ENCODE peak calls at places on chromosomes 6 and 20, in eight cellular contexts. One of them, this sample, is unnamed. For H3K4me1, the result is how much of the 10 kb centered on the place peaks cover.

GRCh38 chr6:157229733-157230132 is 93.6 kb downstream of the TMEM242 start:
- DNase-seq in PC-3: no peak
- DNase-seq in psoas muscle: no peak
- DNase-seq in heart right ventricle: no peak
- DNase-seq in cardiac muscle cell: no peak
- DNase-seq in keratinocyte: no peak
- DNase-seq in upper lobe of right lung: peak
- DNase-seq in ovary: no peak
- DNase-seq in this sample: no peak

GRCh38 chr20:58245181-58245891 is 16.9 kb upstream of the ANKRD60 start:
- DNase-seq in cardiac muscle cell: no peak
- DNase-seq in PC-3: no peak
- DNase-seq in ovary: no peak
- DNase-seq in psoas muscle: no peak
- DNase-seq in keratinocyte: no peak
- DNase-seq in upper lobe of right lung: no peak
- DNase-seq in heart right ventricle: no peak
- DNase-seq in this sample: no peak

GRCh38 chr6:163745566-163746400 is 331.3 kb downstream of the QKI start:
- DNase-seq in ovary: no peak
- DNase-seq in heart right ventricle: peak
- DNase-seq in keratinocyte: peak
- DNase-seq in upper lobe of right lung: no peak
- DNase-seq in cardiac muscle cell: peak
- DNase-seq in PC-3: peak
- DNase-seq in psoas muscle: peak
- DNase-seq in this sample: no peak

GRCh38 chr6:46642928-46643751 is 9.5 kb downstream of the CYP39A1 start:
- DNase-seq in heart right ventricle: no peak
- DNase-seq in psoas muscle: no peak
- DNase-seq in cardiac muscle cell: no peak
- DNase-seq in ovary: no peak
- DNase-seq in upper lobe of right lung: no peak
- DNase-seq in PC-3: peak
- DNase-seq in keratinocyte: peak
- DNase-seq in this sample: no peak

GRCh38 chr6:7691021-7691420 is 34.9 kb upstream of the BMP6 start:
- DNase-seq in upper lobe of right lung: no peak
- DNase-seq in keratinocyte: no peak
- DNase-seq in psoas muscle: no peak
- DNase-seq in ovary: no peak
- DNase-seq in heart right ventricle: no peak
- DNase-seq in PC-3: peak
- DNase-seq in cardiac muscle cell: no peak
- DNase-seq in this sample: no peak

GRCh38 chr20:3164763-3165410 is 5.2 kb upstream of the FASTKD5 start:
- DNase-seq in keratinocyte: no peak
- DNase-seq in PC-3: no peak
- DNase-seq in upper lobe of right lung: no peak
- DNase-seq in psoas muscle: no peak
- DNase-seq in cardiac muscle cell: no peak
- DNase-seq in heart right ventricle: no peak
- DNase-seq in ovary: no peak
- DNase-seq in this sample: no peak

GRCh38 chr20:34557936-34558319 is 590 bp upstream of the MAP1LC3A start:
- DNase-seq in heart right ventricle: no peak
- DNase-seq in keratinocyte: no peak
- DNase-seq in ovary: no peak
- DNase-seq in cardiac muscle cell: no peak
- DNase-seq in psoas muscle: no peak
- DNase-seq in upper lobe of right lung: no peak
- DNase-seq in PC-3: no peak
- DNase-seq in this sample: no peak

GRCh38 chr20:19995220-19995863 is 21.8 kb upstream of the NAA20 start:
- DNase-seq in upper lobe of right lung: no peak
- DNase-seq in PC-3: peak
- DNase-seq in heart right ventricle: peak
- DNase-seq in psoas muscle: no peak
- DNase-seq in keratinocyte: no peak
- DNase-seq in ovary: no peak
- DNase-seq in cardiac muscle cell: peak
- DNase-seq in this sample: no peak

GRCh38 chr6:139882977-139883728 is 508.7 kb upstream of the CITED2 start:
- DNase-seq in cardiac muscle cell: peak
- DNase-seq in PC-3: peak
- DNase-seq in upper lobe of right lung: no peak
- DNase-seq in heart right ventricle: no peak
- DNase-seq in ovary: no peak
- DNase-seq in keratinocyte: no peak
- DNase-seq in psoas muscle: no peak
- DNase-seq in this sample: no peak

GRCh38 chr20:48818031-48818370 is 9.8 kb downstream of the PREX1 start:
- DNase-seq in cardiac muscle cell: no peak
- DNase-seq in PC-3: no peak
- DNase-seq in keratinocyte: no peak
- DNase-seq in upper lobe of right lung: no peak
- DNase-seq in heart right ventricle: no peak
- DNase-seq in psoas muscle: no peak
- DNase-seq in ovary: no peak
- DNase-seq in this sample: no peak

GRCh38 chr6:53837875-53838806 is 43.3 kb downstream of the LRRC1 start:
- DNase-seq in cardiac muscle cell: no peak
- DNase-seq in ovary: no peak
- DNase-seq in upper lobe of right lung: no peak
- DNase-seq in heart right ventricle: no peak
- DNase-seq in psoas muscle: no peak
- DNase-seq in keratinocyte: no peak
- DNase-seq in PC-3: no peak
- DNase-seq in this sample: no peak

GRCh38 chr6:139763468-139764214 is 389.2 kb upstream of the CITED2 start:
- DNase-seq in cardiac muscle cell: no peak
- DNase-seq in keratinocyte: no peak
- DNase-seq in PC-3: peak
- DNase-seq in psoas muscle: no peak
- DNase-seq in upper lobe of right lung: no peak
- DNase-seq in heart right ventricle: no peak
- DNase-seq in ovary: no peak
- DNase-seq in this sample: no peak

GRCh38 chr6:15017251-15017650 is 228.6 kb upstream of the JARID2 start:
- DNase-seq in ovary: no peak
- DNase-seq in PC-3: no peak
- DNase-seq in upper lobe of right lung: no peak
- DNase-seq in heart right ventricle: peak
- DNase-seq in psoas muscle: peak
- DNase-seq in cardiac muscle cell: peak
- DNase-seq in keratinocyte: no peak
- DNase-seq in this sample: no peak

GRCh38 chr6:66838764-66839163 is 1131.7 kb upstream of the EYS start:
- DNase-seq in keratinocyte: no peak
- DNase-seq in heart right ventricle: no peak
- DNase-seq in PC-3: peak
- DNase-seq in psoas muscle: no peak
- DNase-seq in upper lobe of right lung: no peak
- DNase-seq in cardiac muscle cell: no peak
- DNase-seq in ovary: no peak
- DNase-seq in this sample: no peak

GRCh38 chr6:36779227-36779626 is 60.0 kb downstream of the CPNE5 start:
- DNase-seq in cardiac muscle cell: no peak
- DNase-seq in heart right ventricle: no peak
- DNase-seq in keratinocyte: no peak
- DNase-seq in psoas muscle: no peak
- DNase-seq in ovary: no peak
- DNase-seq in upper lobe of right lung: no peak
- DNase-seq in PC-3: no peak
- DNase-seq in this sample: no peak

GRCh38 chr6:165245287-165245686 is 64.1 kb downstream of the C6orf118 start:
- DNase-seq in cardiac muscle cell: peak
- DNase-seq in upper lobe of right lung: no peak
- DNase-seq in heart right ventricle: no peak
- DNase-seq in PC-3: peak
- DNase-seq in ovary: no peak
- DNase-seq in keratinocyte: no peak
- DNase-seq in psoas muscle: no peak
- DNase-seq in this sample: no peak

GRCh38 chr6:136864676-136865075 is 42.3 kb downstream of the PEX7 start:
- DNase-seq in keratinocyte: no peak
- DNase-seq in heart right ventricle: no peak
- DNase-seq in ovary: no peak
- DNase-seq in upper lobe of right lung: no peak
- DNase-seq in cardiac muscle cell: no peak
- DNase-seq in PC-3: no peak
- DNase-seq in psoas muscle: no peak
- DNase-seq in this sample: no peak

GRCh38 chr6:11763460-11764249 is 14.9 kb downstream of the ADTRP start:
- DNase-seq in PC-3: no peak
- DNase-seq in psoas muscle: no peak
- DNase-seq in cardiac muscle cell: no peak
- DNase-seq in heart right ventricle: no peak
- DNase-seq in keratinocyte: no peak
- DNase-seq in upper lobe of right lung: no peak
- DNase-seq in ovary: no peak
- DNase-seq in this sample: no peak

GRCh38 chr6:42136508-42137191 is 5.8 kb downstream of the C6orf132 start:
- DNase-seq in heart right ventricle: no peak
- DNase-seq in PC-3: peak
- DNase-seq in keratinocyte: no peak
- DNase-seq in upper lobe of right lung: no peak
- DNase-seq in psoas muscle: no peak
- DNase-seq in cardiac muscle cell: peak
- DNase-seq in ovary: no peak
- DNase-seq in this sample: peak

DNA sequence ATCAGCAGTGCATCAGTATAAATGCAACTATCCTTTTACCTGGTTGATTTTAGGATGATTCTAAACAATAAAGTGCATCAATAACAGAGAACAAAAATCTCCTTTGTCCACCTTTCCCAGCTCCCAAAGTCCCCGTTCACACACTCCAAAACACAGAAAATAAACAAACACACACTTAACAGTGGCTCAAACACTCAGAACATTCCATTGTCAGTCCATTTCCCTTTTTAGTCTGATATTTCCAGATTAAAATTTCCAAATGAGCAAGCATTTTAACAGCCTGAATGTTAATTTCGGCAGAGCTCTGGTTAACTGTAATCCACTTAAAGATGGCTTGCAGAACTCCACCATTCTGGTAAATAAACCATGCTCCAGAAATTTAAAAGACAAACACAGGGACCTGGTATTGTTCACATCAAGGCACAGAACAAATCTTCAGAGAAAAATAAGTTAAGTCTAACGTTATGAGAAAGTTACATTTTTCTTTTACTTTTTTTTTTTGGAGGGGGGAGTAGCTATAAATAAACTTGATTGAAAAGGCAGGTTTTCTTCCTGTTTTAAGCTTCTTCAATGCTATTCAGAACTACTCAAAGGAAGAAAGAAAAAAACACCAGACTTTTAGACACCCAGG is 100.8 kb downstream of the DST start:
- DNase-seq in upper lobe of right lung: no peak
- DNase-seq in psoas muscle: no peak
- DNase-seq in heart right ventricle: no peak
- DNase-seq in ovary: no peak
- DNase-seq in PC-3: no peak
- DNase-seq in cardiac muscle cell: no peak
- DNase-seq in keratinocyte: no peak
- DNase-seq in this sample: no peak
- H3K4me1 ChIP-seq in upper lobe of right lung: under half
- H3K4me1 ChIP-seq in psoas muscle: half or more
- H3K4me1 ChIP-seq in heart right ventricle: half or more
- H3K4me1 ChIP-seq in ovary: under half
- H3K4me1 ChIP-seq in PC-3: half or more
- H3K4me1 ChIP-seq in cardiac muscle cell: under half
- H3K4me1 ChIP-seq in keratinocyte: under half
- H3K4me1 ChIP-seq in this sample: under half

GRCh38 chr6:30886897-30887255 is 2.6 kb downstream of the DDR1 start:
- DNase-seq in psoas muscle: no peak
- DNase-seq in PC-3: no peak
- DNase-seq in upper lobe of right lung: no peak
- DNase-seq in ovary: no peak
- DNase-seq in cardiac muscle cell: no peak
- DNase-seq in heart right ventricle: no peak
- DNase-seq in keratinocyte: no peak
- DNase-seq in this sample: no peak
- H3K4me3 ChIP-seq in psoas muscle: peak
- H3K4me3 ChIP-seq in PC-3: peak
- H3K4me3 ChIP-seq in upper lobe of right lung: no peak
- H3K4me3 ChIP-seq in ovary: no peak
- H3K4me3 ChIP-seq in cardiac muscle cell: no peak
- H3K4me3 ChIP-seq in heart right ventricle: no peak
- H3K4me3 ChIP-seq in keratinocyte: peak
- H3K4me3 ChIP-seq in this sample: no peak

GRCh38 chr6:142881771-142882170 is 63.2 kb downstream of the HIVEP2 start:
- DNase-seq in heart right ventricle: no peak
- DNase-seq in psoas muscle: no peak
- DNase-seq in ovary: no peak
- DNase-seq in upper lobe of right lung: no peak
- DNase-seq in keratinocyte: no peak
- DNase-seq in cardiac muscle cell: no peak
- DNase-seq in PC-3: no peak
- DNase-seq in this sample: no peak
- H3K4me1 ChIP-seq in heart right ventricle: under half
- H3K4me1 ChIP-seq in psoas muscle: half or more
- H3K4me1 ChIP-seq in ovary: under half
- H3K4me1 ChIP-seq in upper lobe of right lung: under half
- H3K4me1 ChIP-seq in keratinocyte: under half
- H3K4me1 ChIP-seq in cardiac muscle cell: under half
- H3K4me1 ChIP-seq in PC-3: under half
- H3K4me1 ChIP-seq in this sample: under half

GRCh38 chr20:14333734-14334133 is 3.7 kb downstream of the FLRT3 start:
- DNase-seq in heart right ventricle: no peak
- DNase-seq in keratinocyte: no peak
- DNase-seq in cardiac muscle cell: no peak
- DNase-seq in upper lobe of right lung: no peak
- DNase-seq in ovary: no peak
- DNase-seq in PC-3: no peak
- DNase-seq in psoas muscle: no peak
- DNase-seq in this sample: no peak
- H3K4me3 ChIP-seq in heart right ventricle: no peak
- H3K4me3 ChIP-seq in keratinocyte: peak
- H3K4me3 ChIP-seq in cardiac muscle cell: peak
- H3K4me3 ChIP-seq in upper lobe of right lung: peak
- H3K4me3 ChIP-seq in ovary: no peak
- H3K4me3 ChIP-seq in PC-3: no peak
- H3K4me3 ChIP-seq in psoas muscle: peak
- H3K4me3 ChIP-seq in this sample: no peak

DNA sequence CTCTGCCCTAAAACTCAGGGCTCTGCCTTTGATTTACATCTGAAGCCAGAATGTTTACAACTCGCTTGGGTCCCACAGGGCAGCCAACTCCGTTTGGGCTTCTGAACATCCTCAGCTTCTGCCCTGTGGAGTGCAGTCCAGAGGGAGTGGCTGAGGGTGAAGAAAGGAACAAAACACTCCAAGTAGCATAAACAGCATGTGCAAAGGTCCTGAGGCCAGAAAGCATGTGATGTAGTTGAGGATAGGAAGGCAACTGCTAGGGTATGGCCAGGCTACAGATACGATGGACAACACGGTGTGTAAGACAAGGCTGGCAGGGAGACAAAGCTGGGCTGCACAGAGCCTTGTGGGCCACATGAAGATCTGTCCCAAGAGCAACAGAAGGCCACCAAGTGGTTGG is 12.5 kb downstream of the JAG1 start:
- DNase-seq in heart right ventricle: no peak
- DNase-seq in keratinocyte: no peak
- DNase-seq in psoas muscle: no peak
- DNase-seq in cardiac muscle cell: no peak
- DNase-seq in PC-3: no peak
- DNase-seq in upper lobe of right lung: no peak
- DNase-seq in ovary: no peak
- DNase-seq in this sample: no peak
- H3K4me1 ChIP-seq in heart right ventricle: half or more
- H3K4me1 ChIP-seq in keratinocyte: half or more
- H3K4me1 ChIP-seq in psoas muscle: half or more
- H3K4me1 ChIP-seq in cardiac muscle cell: half or more
- H3K4me1 ChIP-seq in PC-3: under half
- H3K4me1 ChIP-seq in upper lobe of right lung: under half
- H3K4me1 ChIP-seq in ovary: under half
- H3K4me1 ChIP-seq in this sample: under half